ENCODE peak calls at places on chromosomes 3 and 15, in ten cellular contexts. G is heart left ventricle; U is aorta; Z is uterus; V is kidney; Y is colonic mucosa; E is CD8-positive, alpha-beta T cell; O is breast epithelium; D is CD4-positive, CD25-positive, alpha-beta regulatory T cell; K is endodermal cell. Q is an unnamed sample.

GRCh38 chr3:137709011-137709601 is 55.0 kb upstream of the SOX14 start:
- DNase-seq in G (no peak), U (no peak), Z (no peak), V (no peak), Y (no peak), E (no peak), O (no peak), D (no peak), K (peak; percentile 77), Q (no peak)

GRCh38 chr15:80489030-80489594 is 84.9 kb downstream of the ARNT2 start:
- DNase-seq in G (no peak), U (no peak), Z (no peak), V (no peak), Y (no peak), E (no peak), O (no peak), D (no peak), K (no peak), Q (no peak)

GRCh38 chr3:125647318-125648014 is 52.2 kb upstream of the OSBPL11 start:
- DNase-seq in G (no peak), U (no peak), Z (no peak), V (peak; percentile 87), Y (peak; percentile 59), E (no peak), O (no peak), D (no peak), K (peak; percentile 71), Q (no peak)

GRCh38 chr3:52473031-52473430 is 17.6 kb downstream of the NISCH start:
- DNase-seq in G (no peak), U (peak; percentile 63), Z (no peak), V (no peak), Y (no peak), E (no peak), O (no peak), D (no peak), K (no peak), Q (no peak)

GRCh38 chr3:187242435-187242834 is 45.1 kb downstream of the RTP1 start:
- DNase-seq in G (no peak), U (no peak), Z (no peak), V (no peak), Y (no peak), E (no peak), O (no peak), D (no peak), K (no peak), Q (no peak)

GRCh38 chr15:35078221-35078915 is 6.7 kb downstream of the NANOGP8 start:
- DNase-seq in G (no peak), U (no peak), Z (peak; percentile 48), V (no peak), Y (no peak), E (no peak), O (no peak), D (peak; percentile 33), K (peak; percentile 76), Q (no peak)

GRCh38 chr15:44836094-44836493 is 99.8 kb downstream of the TRIM69 start:
- DNase-seq in G (no peak), U (no peak), Z (no peak), V (no peak), Y (no peak), E (no peak), O (no peak), D (no peak), K (no peak), Q (no peak)

GRCh38 chr3:16415911-16416310 is 97.6 kb downstream of the RFTN1 start:
- DNase-seq in G (no peak), U (no peak), Z (no peak), V (no peak), Y (no peak), E (no peak), O (no peak), D (no peak), K (no peak), Q (no peak)

GRCh38 chr15:49438970-49439631 is 16.1 kb downstream of the FGF7 start:
- DNase-seq in G (peak; percentile 36), U (peak; percentile 61), Z (peak; percentile 34), V (no peak), Y (no peak), E (no peak), O (no peak), D (no peak), K (no peak), Q (peak; percentile 71)

GRCh38 chr15:63080638-63081250 is 38.2 kb downstream of the TPM1 start:
- DNase-seq in G (no peak), U (no peak), Z (no peak), V (no peak), Y (no peak), E (no peak), O (no peak), D (no peak), K (no peak), Q (no peak)

GRCh38 chr15:85010114-85010471 is 28.4 kb downstream of the PDE8A start:
- DNase-seq in G (no peak), U (no peak), Z (no peak), V (no peak), Y (no peak), E (no peak), O (no peak), D (no peak), K (no peak), Q (no peak)

GRCh38 chr3:104846270-104846669 is 520.4 kb upstream of the ALCAM start:
- DNase-seq in G (no peak), U (no peak), Z (no peak), V (no peak), Y (no peak), E (no peak), O (no peak), D (no peak), K (no peak), Q (no peak)

DNA sequence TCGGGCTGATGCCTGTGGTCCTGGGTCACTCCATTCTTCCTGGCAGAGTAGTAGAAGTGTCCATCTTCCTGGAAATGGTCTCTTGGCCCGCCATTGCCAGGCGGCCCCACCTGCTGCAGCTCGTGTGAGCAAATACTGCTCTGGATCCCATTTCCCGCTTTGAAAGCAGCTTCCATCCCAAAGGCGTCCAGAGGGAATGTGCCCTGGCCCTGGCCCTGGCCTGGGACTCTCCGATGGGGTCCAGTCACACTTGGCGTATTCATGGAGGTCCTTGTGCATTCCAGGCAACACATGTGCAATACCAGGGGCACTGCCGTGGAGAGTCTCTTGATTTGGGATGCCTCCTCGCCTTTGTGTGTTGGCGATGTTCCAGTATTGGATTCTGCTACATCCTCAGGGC is 111.1 kb downstream of the SNRPN start:
- DNase-seq in G (no peak), U (no peak), Z (no peak), V (peak; percentile 39), Y (no peak), E (no peak), O (no peak), D (no peak), K (no peak), Q (peak; percentile 22)
- H3K36me3 ChIP-seq in G (peaks cover 100% of the 10 kb centered on the region), U (no peaks in the 10 kb centered on the region), Z (no peaks in the 10 kb centered on the region), V (peaks cover 90% of the 10 kb centered on the region), Y (no peaks in the 10 kb centered on the region), E (peaks cover 96% of the 10 kb centered on the region), O (peaks cover 46% of the 10 kb centered on the region), D (peaks cover 89% of the 10 kb centered on the region), K (peaks cover 100% of the 10 kb centered on the region), Q (peaks cover 56% of the 10 kb centered on the region)

DNA sequence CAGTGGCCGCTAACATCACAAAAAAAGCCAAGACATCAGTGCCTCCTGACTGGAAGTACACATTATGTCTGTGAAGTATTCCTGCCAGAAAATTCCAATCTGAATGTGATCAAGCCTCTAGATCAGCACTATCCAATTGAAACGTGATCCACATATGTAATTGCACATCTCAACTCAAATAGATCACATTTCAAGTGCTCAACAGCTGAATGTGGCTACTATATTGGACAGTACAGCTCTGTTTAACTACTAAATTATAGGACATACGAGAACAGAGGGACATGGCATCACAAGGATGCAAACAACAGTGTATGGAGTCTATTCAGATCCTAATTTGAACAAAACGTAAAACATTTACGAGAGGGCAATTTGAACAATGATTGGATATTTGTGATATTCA is 542 bp upstream of the UBAP1L start:
- DNase-seq in G (no peak), U (no peak), Z (no peak), V (no peak), Y (no peak), E (no peak), O (no peak), D (no peak), K (no peak), Q (no peak)
- H3K36me3 ChIP-seq in G (peaks cover 59% of the 10 kb centered on the region), U (peaks cover 5% of the 10 kb centered on the region), Z (no peaks in the 10 kb centered on the region), V (peaks cover 21% of the 10 kb centered on the region), Y (peaks cover 22% of the 10 kb centered on the region), E (peaks cover 25% of the 10 kb centered on the region), O (peaks cover 4% of the 10 kb centered on the region), D (peaks cover 72% of the 10 kb centered on the region), K (peaks cover 66% of the 10 kb centered on the region), Q (peaks cover 38% of the 10 kb centered on the region)

GRCh38 chr3:159899198-159899597 is 89.4 kb upstream of the IL12A start:
- DNase-seq in G (no peak), U (no peak), Z (no peak), V (no peak), Y (no peak), E (no peak), O (no peak), D (no peak), K (no peak), Q (no peak)

GRCh38 chr3:159896543-159896942 is 92.1 kb upstream of the IL12A start:
- DNase-seq in G (no peak), U (no peak), Z (no peak), V (no peak), Y (no peak), E (no peak), O (no peak), D (no peak), K (no peak), Q (no peak)

GRCh38 chr3:159898147-159898546 is 90.5 kb upstream of the IL12A start:
- DNase-seq in G (no peak), U (no peak), Z (no peak), V (no peak), Y (no peak), E (no peak), O (no peak), D (no peak), K (no peak), Q (no peak)

GRCh38 chr3:159895430-159895829 is 93.2 kb upstream of the IL12A start:
- DNase-seq in G (no peak), U (no peak), Z (no peak), V (no peak), Y (no peak), E (no peak), O (no peak), D (no peak), K (no peak), Q (no peak)

GRCh38 chr3:159897331-159898075 is 91.1 kb upstream of the IL12A start:
- DNase-seq in G (no peak), U (no peak), Z (no peak), V (no peak), Y (no peak), E (no peak), O (no peak), D (no peak), K (no peak), Q (no peak)
- H3K36me3 ChIP-seq in G (peaks cover 5% of the 10 kb centered on the region), U (no peaks in the 10 kb centered on the region), Z (no peaks in the 10 kb centered on the region), V (peaks cover 2% of the 10 kb centered on the region), Y (no peaks in the 10 kb centered on the region), E (no peaks in the 10 kb centered on the region), O (no peaks in the 10 kb centered on the region), D (no peaks in the 10 kb centered on the region), K (peaks cover 6% of the 10 kb centered on the region), Q (peaks cover 58% of the 10 kb centered on the region)

DNA sequence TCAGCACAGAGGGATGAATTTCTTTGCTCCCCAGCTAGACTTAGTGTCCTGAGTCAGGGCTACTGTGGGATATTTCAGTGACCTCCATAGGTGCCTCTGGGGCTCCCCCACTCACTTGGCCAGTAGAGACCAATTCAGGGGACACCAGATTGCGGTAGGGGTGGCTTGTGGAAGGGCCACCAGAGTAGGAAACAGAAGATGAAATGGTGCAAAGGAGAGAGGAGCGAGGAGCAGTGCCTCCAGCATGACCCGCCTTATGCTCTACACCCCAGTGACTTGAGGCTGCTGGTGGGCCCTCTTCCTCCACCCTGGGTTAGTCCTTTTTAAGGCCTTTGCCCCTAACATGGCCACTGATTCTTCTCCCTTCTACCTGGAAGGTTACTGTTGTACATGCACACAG is 2.5 kb downstream of the AEN start:
- DNase-seq in G (no peak), U (no peak), Z (no peak), V (no peak), Y (no peak), E (no peak), O (no peak), D (no peak), K (no peak), Q (peak; percentile 48)
- H3K36me3 ChIP-seq in G (peaks cover 17% of the 10 kb centered on the region), U (no peaks in the 10 kb centered on the region), Z (no peaks in the 10 kb centered on the region), V (peaks cover 5% of the 10 kb centered on the region), Y (no peaks in the 10 kb centered on the region), E (peaks cover 7% of the 10 kb centered on the region), O (no peaks in the 10 kb centered on the region), D (peaks cover 6% of the 10 kb centered on the region), K (peaks cover 66% of the 10 kb centered on the region), Q (peaks cover 28% of the 10 kb centered on the region)

Q was measured in sigmoid colon.